ENCODE peak calls at places on chromosomes 4 and X, in four cellular contexts. H, O, F and Z are unnamed samples.

GRCh38 chr4:150139297-150139696 is 61.1 kb downstream of the DCLK2 start:
- DNase-seq in H (no peak), O (no peak), F (no peak), Z (no peak)

GRCh38 chr4:86816463-86817107 is 32.6 kb downstream of the SLC10A6 start:
- DNase-seq in H (no peak), F (peak), O (peak), Z (no peak)

GRCh38 chrX:47831788-47832187 is 4.9 kb upstream of the ZNF81 start:
- DNase-seq in F (peak), O (peak), H (peak), Z (peak)

GRCh38 chr4:5592272-5592671 is 116.1 kb downstream of the EVC2 start:
- DNase-seq in H (no peak), F (no peak), O (no peak), Z (no peak)

GRCh38 chrX:133414399-133415275 is 652 bp downstream of the GPC4 start:
- DNase-seq in F (peak), H (no peak), O (peak), Z (peak)

GRCh38 chr4:108114503-108114902 is 54.2 kb downstream of the LEF1 start:
- DNase-seq in F (no peak), H (no peak), O (no peak), Z (no peak)

GRCh38 chr4:10075953-10076391 is 40.6 kb downstream of the WDR1 start:
- DNase-seq in H (no peak), O (no peak), F (peak), Z (no peak)

GRCh38 chr4:185512516-185512915 is 22.8 kb downstream of the PDLIM3 start:
- DNase-seq in H (no peak), F (peak), O (no peak), Z (no peak)

GRCh38 chrX:79268788-79269187 is 98.3 kb downstream of the ITM2A start:
- DNase-seq in H (no peak), F (peak), O (no peak), Z (no peak)

GRCh38 chrX:73841337-73841736 is 278.3 kb downstream of the CHIC1 start:
- DNase-seq in H (no peak), O (no peak), F (no peak), Z (no peak)

GRCh38 chr4:53067125-53067802 is 205.1 kb downstream of the RASL11B start:
- DNase-seq in F (no peak), O (no peak), H (no peak), Z (no peak)

GRCh38 chr4:68904786-68905185 is 46.8 kb downstream of the UGT2A3 start:
- DNase-seq in F (no peak), O (no peak), H (peak), Z (peak)

GRCh38 chr4:76434901-76435688 is at the start of gene SHROOM3:
- DNase-seq in H (no peak), F (peak), O (no peak), Z (no peak)

GRCh38 chrX:1222511-1223252 is 10.2 kb upstream of the CRLF2 start:
- DNase-seq in F (peak), O (no peak), H (no peak), Z (no peak)

GRCh38 chr4:96183630-96184029 is 343.7 kb downstream of the PDHA2 start:
- DNase-seq in F (no peak), H (no peak), O (no peak), Z (no peak)

GRCh38 chrX:11757729-11758399 is at the start of gene MSL3:
- DNase-seq in F (peak), O (peak), H (peak), Z (peak)

GRCh38 chr4:3436798-3437581 is 4.8 kb upstream of the HGFAC start:
- DNase-seq in H (no peak), F (peak), O (peak), Z (no peak)

GRCh38 chr4:48484494-48485168 is 1.5 kb downstream of the SLC10A4 start:
- DNase-seq in H (no peak), O (no peak), F (no peak), Z (no peak)

GRCh38 chrX:39445336-39445735 is 644.1 kb downstream of the MID1IP1 start:
- DNase-seq in O (no peak), H (no peak), F (no peak), Z (peak)

GRCh38 chr4:47646372-47646771 is 161.3 kb downstream of the ATP10D start:
- DNase-seq in O (no peak), H (no peak), F (peak), Z (no peak)

GRCh38 chr4:124940387-124940786 is 227.9 kb upstream of the ANKRD50 start:
- DNase-seq in F (peak), H (no peak), O (no peak), Z (no peak)

GRCh38 chr4:76998251-76998901 is 48.8 kb downstream of the SEPTIN11 start:
- DNase-seq in H (no peak), O (no peak), F (peak), Z (no peak)

GRCh38 chr4:33061727-33062126 is 2341.6 kb downstream of the PCDH7 start:
- DNase-seq in F (no peak), H (no peak), O (no peak), Z (no peak)

GRCh38 chr4:33060873-33061542 is 2340.8 kb downstream of the PCDH7 start:
- DNase-seq in O (peak), H (no peak), F (peak), Z (peak)

GRCh38 chr4:33065749-33066148 is 2345.6 kb downstream of the PCDH7 start:
- DNase-seq in O (no peak), H (no peak), F (no peak), Z (no peak)

GRCh38 chr4:33062155-33062554 is 2342.0 kb downstream of the PCDH7 start:
- DNase-seq in O (no peak), F (peak), H (no peak), Z (no peak)

GRCh38 chr4:33063238-33063637 is 2343.1 kb downstream of the PCDH7 start:
- DNase-seq in F (peak), H (no peak), O (no peak), Z (no peak)
- TF ChIP-seq CTCF in F (no peak), H (no peak), O (no peak), Z (no peak)

DNA sequence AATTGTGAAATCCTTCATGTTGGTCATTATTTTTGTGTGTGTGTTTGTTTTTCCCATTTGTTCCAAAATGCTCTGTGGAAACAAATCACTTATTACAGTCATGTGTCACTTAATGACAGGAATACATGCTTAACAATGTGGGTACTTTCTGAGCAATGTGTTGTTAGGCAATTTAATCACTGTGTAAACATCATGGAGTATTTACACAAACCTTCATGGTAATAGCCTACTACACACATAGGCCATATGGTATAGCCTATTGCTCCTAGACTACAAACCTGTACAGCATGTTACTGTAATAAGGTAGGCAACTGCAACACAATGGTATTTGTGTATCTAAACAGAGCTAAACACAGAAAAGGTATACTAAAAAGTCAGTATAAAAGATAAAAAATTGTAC is 388.9 kb upstream of the PPP1R2C start:
- DNase-seq in H (no peak), F (no peak), O (no peak), Z (no peak)
- TF ChIP-seq CTCF in H (no peak), F (no peak), O (no peak), Z (no peak)

DNA sequence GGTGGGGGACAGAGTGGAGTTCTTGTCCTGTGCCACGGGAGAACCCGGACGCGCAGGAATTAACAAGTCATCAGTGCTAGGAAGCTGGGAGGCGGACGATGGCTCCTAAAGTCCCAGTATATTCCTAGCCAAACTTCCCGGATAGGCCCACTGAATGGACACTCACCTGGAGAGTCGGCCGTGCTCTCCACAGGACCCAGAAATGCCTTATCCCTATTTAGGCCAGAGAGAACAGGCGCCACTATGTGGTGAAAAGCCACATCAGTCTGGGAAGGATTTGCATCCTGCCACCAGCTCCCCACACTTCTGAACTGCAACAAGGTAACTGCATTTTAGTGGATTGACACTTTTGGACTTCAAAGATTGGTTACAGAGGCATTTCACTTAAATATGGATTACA is 1.1 kb downstream of the CFAP299 start:
- DNase-seq in O (no peak), H (no peak), F (peak), Z (peak)
- TF ChIP-seq CTCF in O (no peak), H (no peak), F (peak), Z (no peak)

DNA sequence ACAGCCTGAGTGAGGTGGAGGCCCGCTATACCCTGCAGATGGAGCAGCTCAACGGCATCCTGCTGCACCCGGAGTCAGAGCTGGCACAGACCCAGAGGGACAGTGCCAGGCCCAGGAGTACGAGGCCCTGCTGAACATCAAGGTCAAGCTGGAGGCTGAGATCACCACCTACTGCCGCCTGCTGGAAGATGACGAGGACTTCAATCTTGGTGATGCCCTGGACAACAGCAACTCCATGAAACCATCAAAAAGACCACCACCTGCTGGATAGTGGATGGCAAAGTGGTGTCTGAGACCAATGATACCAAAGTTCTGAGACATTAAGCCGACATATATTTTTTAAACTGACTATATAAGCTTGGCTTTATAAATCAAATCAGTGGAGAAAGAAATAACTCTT is 73.3 kb upstream of the HHIP start:
- DNase-seq in O (no peak), H (no peak), F (no peak), Z (peak)
- TF ChIP-seq CTCF in O (no peak), H (peak), F (no peak), Z (peak)

GRCh38 chr4:93199492-93199891 is 629.1 kb upstream of the ATOH1 start:
- DNase-seq in H (peak), O (no peak), F (peak), Z (peak)

GRCh38 chr4:93203708-93204107 is 624.8 kb upstream of the ATOH1 start:
- DNase-seq in O (no peak), H (no peak), F (no peak), Z (no peak)

GRCh38 chr4:93201471-93201870 is 627.1 kb upstream of the ATOH1 start:
- DNase-seq in H (no peak), O (no peak), F (no peak), Z (no peak)
- TF ChIP-seq CTCF in H (no peak), O (no peak), F (no peak), Z (no peak)

DNA sequence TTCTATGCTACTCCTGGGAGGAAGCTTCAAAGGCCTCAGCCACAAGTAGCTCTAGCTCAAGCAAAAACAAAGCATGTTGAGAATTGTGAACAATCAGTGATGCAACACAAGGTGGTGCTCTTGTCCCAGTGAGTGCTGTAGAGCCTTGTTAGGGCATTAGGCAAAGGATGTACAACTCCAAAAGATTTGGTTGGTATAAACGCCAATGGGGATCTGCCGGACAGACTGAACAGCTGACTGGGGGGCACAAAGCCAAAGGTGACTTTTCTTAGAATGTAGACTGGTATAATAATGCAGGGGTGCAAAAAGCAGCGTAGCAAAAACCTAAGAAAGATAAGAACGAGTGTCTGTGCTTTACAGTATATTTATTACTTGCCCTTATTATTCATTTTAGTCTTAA is 62.6 kb upstream of the ALB start:
- DNase-seq in H (peak), O (no peak), F (peak), Z (peak)
- TF ChIP-seq CTCF in H (peak), O (no peak), F (peak), Z (peak)